ENCODE peak calls at places on chromosomes 13 and 19, in six cellular contexts. One of them, this sample, is unnamed.

GRCh38 chr19:4108767-4109625 is 14.9 kb downstream of the MAP2K2 start:
- DNase-seq in cardiac muscle cell: no peak
- DNase-seq in islet precursor cell: no peak
- DNase-seq in mucosa of gallbladder: no peak
- DNase-seq in T-cell: peak
- DNase-seq in HCEC 1CT: no peak
- DNase-seq in this sample: no peak

GRCh38 chr13:93522486-93522885 is 295.9 kb downstream of the GPC6 start:
- DNase-seq in cardiac muscle cell: peak
- DNase-seq in islet precursor cell: no peak
- DNase-seq in mucosa of gallbladder: no peak
- DNase-seq in T-cell: no peak
- DNase-seq in HCEC 1CT: peak
- DNase-seq in this sample: no peak

GRCh38 chr19:1057185-1057857 is 9.6 kb upstream of the ARHGAP45 start:
- DNase-seq in cardiac muscle cell: peak
- DNase-seq in islet precursor cell: no peak
- DNase-seq in mucosa of gallbladder: no peak
- DNase-seq in T-cell: no peak
- DNase-seq in HCEC 1CT: peak
- DNase-seq in this sample: no peak

GRCh38 chr13:75055296-75055695 is 426.7 kb downstream of the TBC1D4 start:
- DNase-seq in cardiac muscle cell: no peak
- DNase-seq in islet precursor cell: no peak
- DNase-seq in mucosa of gallbladder: no peak
- DNase-seq in T-cell: no peak
- DNase-seq in HCEC 1CT: no peak
- DNase-seq in this sample: no peak

GRCh38 chr19:22332924-22333323 is 46.7 kb downstream of the ZNF729 start:
- DNase-seq in cardiac muscle cell: no peak
- DNase-seq in islet precursor cell: no peak
- DNase-seq in mucosa of gallbladder: no peak
- DNase-seq in T-cell: no peak
- DNase-seq in HCEC 1CT: peak
- DNase-seq in this sample: no peak

GRCh38 chr19:56840452-56841193 is at the start of the genes PEG3 and ZIM2:
- DNase-seq in cardiac muscle cell: peak
- DNase-seq in islet precursor cell: no peak
- DNase-seq in mucosa of gallbladder: peak
- DNase-seq in T-cell: no peak
- DNase-seq in HCEC 1CT: no peak
- DNase-seq in this sample: peak

GRCh38 chr13:18235172-18235571 is 946.5 kb downstream of the TUBA3C start:
- DNase-seq in cardiac muscle cell: no peak
- DNase-seq in islet precursor cell: no peak
- DNase-seq in mucosa of gallbladder: no peak
- DNase-seq in T-cell: no peak
- DNase-seq in HCEC 1CT: no peak
- DNase-seq in this sample: no peak

GRCh38 chr13:65613004-65613403 is 1617.1 kb downstream of the PCDH9 start:
- DNase-seq in cardiac muscle cell: no peak
- DNase-seq in islet precursor cell: no peak
- DNase-seq in mucosa of gallbladder: no peak
- DNase-seq in T-cell: no peak
- DNase-seq in HCEC 1CT: no peak
- DNase-seq in this sample: no peak

GRCh38 chr19:41376241-41376997 is at the start of gene TMEM91:
- DNase-seq in cardiac muscle cell: peak
- DNase-seq in islet precursor cell: peak
- DNase-seq in mucosa of gallbladder: no peak
- DNase-seq in T-cell: no peak
- DNase-seq in HCEC 1CT: no peak
- DNase-seq in this sample: peak

GRCh38 chr13:33932765-33933406 is 114.9 kb downstream of the RFC3 start:
- DNase-seq in cardiac muscle cell: no peak
- DNase-seq in islet precursor cell: no peak
- DNase-seq in mucosa of gallbladder: no peak
- DNase-seq in T-cell: no peak
- DNase-seq in HCEC 1CT: no peak
- DNase-seq in this sample: no peak

GRCh38 chr19:50639121-50640112 is at the start of gene SYT3:
- DNase-seq in cardiac muscle cell: peak
- DNase-seq in islet precursor cell: peak
- DNase-seq in mucosa of gallbladder: peak
- DNase-seq in T-cell: peak
- DNase-seq in HCEC 1CT: no peak
- DNase-seq in this sample: peak

GRCh38 chr13:51687928-51688714 is 103.9 kb downstream of the WDFY2 start:
- DNase-seq in cardiac muscle cell: no peak
- DNase-seq in islet precursor cell: no peak
- DNase-seq in mucosa of gallbladder: no peak
- DNase-seq in T-cell: no peak
- DNase-seq in HCEC 1CT: no peak
- DNase-seq in this sample: no peak

GRCh38 chr13:98581971-98582702 is 5.2 kb upstream of the STK24 start:
- DNase-seq in cardiac muscle cell: peak
- DNase-seq in islet precursor cell: no peak
- DNase-seq in mucosa of gallbladder: no peak
- DNase-seq in T-cell: no peak
- DNase-seq in HCEC 1CT: peak
- DNase-seq in this sample: no peak

GRCh38 chr19:31947436-31947835 is 398.0 kb upstream of the ZNF507 start:
- DNase-seq in cardiac muscle cell: no peak
- DNase-seq in islet precursor cell: no peak
- DNase-seq in mucosa of gallbladder: no peak
- DNase-seq in T-cell: no peak
- DNase-seq in HCEC 1CT: no peak
- DNase-seq in this sample: no peak

GRCh38 chr13:56886398-56886797 is 254.3 kb upstream of the PRR20A start:
- DNase-seq in cardiac muscle cell: no peak
- DNase-seq in islet precursor cell: no peak
- DNase-seq in mucosa of gallbladder: no peak
- DNase-seq in T-cell: no peak
- DNase-seq in HCEC 1CT: no peak
- DNase-seq in this sample: no peak

GRCh38 chr19:37251308-37252229 is 33.6 kb downstream of the ZNF383 start:
- DNase-seq in cardiac muscle cell: peak
- DNase-seq in islet precursor cell: no peak
- DNase-seq in mucosa of gallbladder: peak
- DNase-seq in T-cell: peak
- DNase-seq in HCEC 1CT: peak
- DNase-seq in this sample: peak

GRCh38 chr19:3224346-3225325 is at the start of gene CELF5:
- DNase-seq in cardiac muscle cell: peak
- DNase-seq in islet precursor cell: peak
- DNase-seq in mucosa of gallbladder: no peak
- DNase-seq in T-cell: peak
- DNase-seq in HCEC 1CT: no peak
- DNase-seq in this sample: peak

GRCh38 chr13:77860621-77861020 is 58.0 kb downstream of the EDNRB start:
- DNase-seq in cardiac muscle cell: peak
- DNase-seq in islet precursor cell: no peak
- DNase-seq in mucosa of gallbladder: no peak
- DNase-seq in T-cell: no peak
- DNase-seq in HCEC 1CT: peak
- DNase-seq in this sample: no peak

GRCh38 chr13:46559272-46559805 is 6.4 kb downstream of the LRCH1 start:
- DNase-seq in cardiac muscle cell: no peak
- DNase-seq in islet precursor cell: no peak
- DNase-seq in mucosa of gallbladder: no peak
- DNase-seq in T-cell: no peak
- DNase-seq in HCEC 1CT: no peak
- DNase-seq in this sample: no peak

GRCh38 chr13:50387124-50387581 is 371.9 kb downstream of the KCNRG start:
- DNase-seq in cardiac muscle cell: no peak
- DNase-seq in islet precursor cell: peak
- DNase-seq in mucosa of gallbladder: no peak
- DNase-seq in T-cell: peak
- DNase-seq in HCEC 1CT: no peak
- DNase-seq in this sample: peak

GRCh38 chr13:52010890-52011689 is at the start of gene ATP7B:
- DNase-seq in cardiac muscle cell: peak
- DNase-seq in islet precursor cell: peak
- DNase-seq in mucosa of gallbladder: no peak
- DNase-seq in T-cell: peak
- DNase-seq in HCEC 1CT: no peak
- DNase-seq in this sample: peak

GRCh38 chr19:13834308-13834790 is 39.1 kb downstream of the ZSWIM4 start:
- DNase-seq in cardiac muscle cell: peak
- DNase-seq in islet precursor cell: peak
- DNase-seq in mucosa of gallbladder: no peak
- DNase-seq in T-cell: no peak
- DNase-seq in HCEC 1CT: peak
- DNase-seq in this sample: no peak

GRCh38 chr13:58085819-58086218 is 454.3 kb downstream of the PCDH17 start:
- DNase-seq in cardiac muscle cell: no peak
- DNase-seq in islet precursor cell: no peak
- DNase-seq in mucosa of gallbladder: no peak
- DNase-seq in T-cell: no peak
- DNase-seq in HCEC 1CT: no peak
- DNase-seq in this sample: no peak

GRCh38 chr13:87674143-87674772 is 3.1 kb downstream of the SLITRK5 start:
- DNase-seq in cardiac muscle cell: no peak
- DNase-seq in islet precursor cell: peak
- DNase-seq in mucosa of gallbladder: no peak
- DNase-seq in T-cell: no peak
- DNase-seq in HCEC 1CT: peak
- DNase-seq in this sample: no peak

GRCh38 chr19:35901055-35901644 is 810 bp upstream of the NFKBID start:
- DNase-seq in cardiac muscle cell: peak
- DNase-seq in islet precursor cell: no peak
- DNase-seq in mucosa of gallbladder: no peak
- DNase-seq in T-cell: no peak
- DNase-seq in HCEC 1CT: peak
- DNase-seq in this sample: no peak

GRCh38 chr13:113952983-113953520 is 20.8 kb downstream of the C13orf46 start:
- DNase-seq in cardiac muscle cell: no peak
- DNase-seq in islet precursor cell: no peak
- DNase-seq in mucosa of gallbladder: no peak
- DNase-seq in T-cell: no peak
- DNase-seq in HCEC 1CT: no peak
- DNase-seq in this sample: peak

GRCh38 chr19:4539697-4540581 is at the start of gene LRG1:
- DNase-seq in cardiac muscle cell: peak
- DNase-seq in islet precursor cell: no peak
- DNase-seq in mucosa of gallbladder: peak
- DNase-seq in T-cell: no peak
- DNase-seq in HCEC 1CT: no peak
- DNase-seq in this sample: no peak

GRCh38 chr13:23921451-23921888 is 24.2 kb upstream of the C1QTNF9B start:
- DNase-seq in cardiac muscle cell: peak
- DNase-seq in islet precursor cell: no peak
- DNase-seq in mucosa of gallbladder: no peak
- DNase-seq in T-cell: no peak
- DNase-seq in HCEC 1CT: peak
- DNase-seq in this sample: no peak

GRCh38 chr13:26423634-26424033 is 133.8 kb upstream of the WASF3 start:
- DNase-seq in cardiac muscle cell: peak
- DNase-seq in islet precursor cell: peak
- DNase-seq in mucosa of gallbladder: peak
- DNase-seq in T-cell: no peak
- DNase-seq in HCEC 1CT: no peak
- DNase-seq in this sample: peak

GRCh38 chr13:45607931-45608330 is 7.6 kb downstream of the ERICH6B start:
- DNase-seq in cardiac muscle cell: no peak
- DNase-seq in islet precursor cell: no peak
- DNase-seq in mucosa of gallbladder: no peak
- DNase-seq in T-cell: no peak
- DNase-seq in HCEC 1CT: no peak
- DNase-seq in this sample: no peak

GRCh38 chr19:32916969-32917611 is 47.5 kb upstream of the SLC7A9 start:
- DNase-seq in cardiac muscle cell: no peak
- DNase-seq in islet precursor cell: no peak
- DNase-seq in mucosa of gallbladder: no peak
- DNase-seq in T-cell: no peak
- DNase-seq in HCEC 1CT: peak
- DNase-seq in this sample: no peak

GRCh38 chr13:72424059-72424458 is 303.4 kb downstream of the MZT1 start:
- DNase-seq in cardiac muscle cell: no peak
- DNase-seq in islet precursor cell: no peak
- DNase-seq in mucosa of gallbladder: no peak
- DNase-seq in T-cell: no peak
- DNase-seq in HCEC 1CT: no peak
- DNase-seq in this sample: no peak

This sample was measured in left ventricle myocardium superior.